ENCODE peak calls at places on chromosomes 13 and 19, in nine cellular contexts. B is GM23248, I is hepatocyte, A is OCI-LY7, F is MM.1S, C is HCT116, R is GM23338, D is PC-3, J is neural progenitor cell. O is an unnamed sample.

GRCh38 chr13:98420560-98421175 is 156.2 kb downstream of the STK24 start:
- DNase-seq in A (no peak), R (no peak), F (no peak), I (no peak), D (no peak), J (no peak), B (no peak), C (no peak), O (no peak)

GRCh38 chr13:52779028-52779612 is 39.5 kb upstream of the CNMD start:
- DNase-seq in D (no peak), F (no peak), C (no peak), J (peak; percentile 62), A (no peak), I (no peak), R (peak; percentile 15), B (no peak), O (peak; percentile 30)

GRCh38 chr13:76210262-76210661 is 574.1 kb downstream of the LMO7 start:
- DNase-seq in A (no peak), I (no peak), R (no peak), D (peak; percentile 29), C (no peak), B (no peak), J (no peak), F (no peak), O (no peak)

GRCh38 chr19:294819-295686 is 3.9 kb upstream of the PLPP2 start:
- DNase-seq in C (no peak), D (no peak), A (peak; percentile 13), F (peak; percentile 29), I (peak; percentile 69), B (peak; percentile 70), R (peak; percentile 81), J (peak; percentile 80), O (peak; percentile 65)

GRCh38 chr13:43564941-43565340 is 221.8 kb downstream of the ENOX1 start:
- DNase-seq in J (no peak), I (no peak), C (no peak), B (no peak), D (no peak), R (no peak), A (no peak), F (no peak), O (no peak)

GRCh38 chr19:37902668-37903067 is 3.7 kb downstream of the WDR87 start:
- DNase-seq in D (peak; percentile 88), I (peak; percentile 93), B (peak; percentile 87), J (peak; percentile 94), R (peak; percentile 97), C (peak; percentile 82), A (peak; percentile 91), F (peak; percentile 86), O (peak; percentile 77)

GRCh38 chr13:52454459-52454824 is 836 bp upstream of the CKAP2 start:
- DNase-seq in F (peak; percentile 79), B (no peak), C (no peak), D (peak; percentile 11), A (peak; percentile 77), R (peak; percentile 12), I (peak; percentile 29), J (peak; percentile 32), O (peak; percentile 34)

GRCh38 chr13:103663996-103664395 is 597.8 kb upstream of the SLC10A2 start:
- DNase-seq in R (no peak), C (no peak), J (no peak), B (no peak), A (no peak), D (peak; percentile 34), I (no peak), F (no peak), O (no peak)

GRCh38 chr13:95607363-95607762 is 37.1 kb downstream of the DZIP1 start:
- DNase-seq in I (no peak), R (no peak), B (peak; percentile 61), F (no peak), A (no peak), D (peak; percentile 78), J (no peak), C (no peak), O (no peak)

GRCh38 chr13:111846396-111847174 is 220.4 kb upstream of the SOX1 start:
- DNase-seq in F (no peak), R (peak; percentile 61), J (no peak), B (no peak), A (no peak), C (no peak), D (no peak), I (no peak), O (no peak)

GRCh38 chr13:25067054-25067453 is 28.9 kb upstream of the PABPC3 start:
- DNase-seq in I (no peak), D (no peak), C (no peak), A (no peak), B (no peak), R (peak; percentile 42), F (no peak), J (peak; percentile 23), O (no peak)

GRCh38 chr13:26601669-26602068 is 44.2 kb downstream of the WASF3 start:
- DNase-seq in D (peak; percentile 52), A (peak; percentile 41), C (no peak), F (peak; percentile 59), R (no peak), B (peak; percentile 69), I (no peak), J (no peak), O (peak; percentile 53)

GRCh38 chr19:1264801-1265610 is 4.1 kb upstream of the CIRBP start:
- DNase-seq in B (peak; percentile 95), C (no peak), J (peak; percentile 86), F (no peak), R (peak; percentile 87), A (peak; percentile 91), D (peak; percentile 90), I (peak; percentile 92), O (no peak)

GRCh38 chr19:2983351-2984195 is 6.2 kb downstream of the TLE6 start:
- DNase-seq in J (peak; percentile 92), C (no peak), R (peak; percentile 93), A (peak; percentile 58), B (peak; percentile 56), F (no peak), D (peak; percentile 44), I (peak; percentile 75), O (peak; percentile 87)

GRCh38 chr13:59111711-59112110 is 1052.0 kb downstream of the DIAPH3 start:
- DNase-seq in D (no peak), F (no peak), A (no peak), R (no peak), B (peak; percentile 0), I (no peak), J (no peak), C (no peak), O (no peak)

GRCh38 chr13:94009696-94010095 is 469.8 kb downstream of the DCT start:
- DNase-seq in A (no peak), I (no peak), D (peak; percentile 23), R (no peak), F (no peak), B (peak; percentile 70), J (no peak), C (no peak), O (no peak)

GRCh38 chr13:49620170-49620621 is 8.1 kb upstream of the ARL11 start:
- DNase-seq in J (no peak), I (no peak), F (no peak), D (no peak), C (no peak), R (no peak), A (peak; percentile 74), B (peak; percentile 22), O (no peak)

GRCh38 chr19:46529622-46530451 is 34.2 kb upstream of the PNMA8B start:
- DNase-seq in B (peak; percentile 78), D (peak; percentile 69), R (peak; percentile 78), I (peak; percentile 62), J (peak; percentile 70), C (no peak), F (peak; percentile 47), A (peak; percentile 65), O (peak; percentile 81)

GRCh38 chr19:53571339-53571738 is 33.4 kb downstream of the ZNF331 start:
- DNase-seq in A (no peak), B (no peak), R (no peak), F (no peak), C (no peak), I (no peak), D (no peak), J (no peak), O (no peak)

DNA sequence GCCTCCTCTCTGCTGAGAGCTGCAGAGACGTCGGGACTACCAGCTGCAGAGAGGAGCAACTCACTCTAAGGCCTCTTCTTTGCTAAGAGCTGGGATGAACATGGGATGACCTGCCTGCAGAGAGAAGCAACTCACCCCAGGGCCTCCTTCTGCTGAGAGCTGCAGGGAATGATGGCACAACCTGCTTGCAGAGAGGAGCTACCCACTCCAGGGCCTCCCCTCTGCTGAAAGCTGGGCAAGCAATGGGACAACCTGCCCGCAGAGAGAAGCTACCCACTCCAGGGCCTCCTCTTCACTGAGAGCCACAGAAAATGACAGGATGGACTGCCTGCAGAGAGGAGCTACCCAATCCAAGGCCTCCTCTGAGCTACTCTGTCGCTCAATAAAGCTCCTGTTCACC is 6.9 kb upstream of the MLLT1 start:
- DNase-seq in C (no peak), F (no peak), B (no peak), R (no peak), A (peak; percentile 27), J (no peak), D (no peak), I (no peak), O (no peak)
- TF ChIP-seq EZH2phosphoT487 in C (no peak), F (no peak), B (no peak), R (no peak), A (no peak), J (no peak), D (no peak), I (no peak), O (no peak)

DNA sequence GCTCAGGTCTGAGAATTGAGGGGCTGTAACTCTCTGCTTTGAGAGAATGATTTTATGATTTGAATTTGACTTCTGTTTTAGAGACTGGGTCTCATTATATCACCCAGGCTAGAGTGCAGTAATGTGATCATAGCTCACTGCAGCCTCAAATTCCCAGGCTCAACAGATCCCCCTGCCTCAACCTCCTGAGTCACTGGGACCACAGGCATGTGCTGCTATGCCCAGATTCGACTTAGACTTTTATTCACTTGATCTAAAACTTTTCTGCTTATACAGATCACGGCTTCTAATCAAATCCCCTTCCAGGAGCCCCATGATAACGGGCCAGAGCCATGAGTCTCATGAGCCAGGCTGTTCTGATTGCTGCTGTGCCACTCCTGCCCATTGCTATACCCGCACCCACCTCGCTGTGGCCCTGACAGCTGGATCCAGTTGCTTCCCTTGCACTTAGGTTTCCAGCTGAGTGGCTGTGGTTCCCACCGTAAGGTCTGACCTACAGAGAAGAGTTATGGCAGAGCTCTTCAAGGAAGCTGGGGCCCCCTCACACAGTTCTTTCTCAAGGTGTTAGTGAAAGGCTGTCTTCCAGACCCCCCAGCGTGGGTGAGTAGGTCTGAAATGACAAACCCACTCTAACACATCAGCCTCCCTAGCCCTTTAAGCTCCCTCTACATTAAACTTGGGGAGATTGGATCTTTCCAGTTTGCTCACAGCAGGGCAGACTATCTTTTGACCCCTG is 251.2 kb upstream of the SGCG start:
- DNase-seq in J (no peak), I (no peak), R (no peak), A (no peak), F (no peak), C (no peak), D (no peak), B (no peak), O (no peak)
- TF ChIP-seq EZH2phosphoT487 in J (no peak), I (no peak), R (no peak), A (no peak), F (no peak), C (no peak), D (no peak), B (no peak), O (no peak)

GRCh38 chr19:4523306-4524110 is 5.2 kb upstream of the PLIN4 start:
- DNase-seq in A (peak; percentile 33), I (no peak), D (peak; percentile 61), J (peak; percentile 37), C (peak; percentile 29), B (peak; percentile 58), R (peak; percentile 74), F (peak; percentile 39), O (peak; percentile 86)
- TF ChIP-seq EZH2phosphoT487 in A (no peak), I (no peak), D (no peak), J (no peak), C (no peak), B (no peak), R (no peak), F (no peak), O (no peak)

GRCh38 chr13:114143806-114144605 is 11.6 kb upstream of the RASA3 start:
- DNase-seq in D (no peak), R (peak; percentile 72), F (no peak), C (peak; percentile 63), B (no peak), J (peak; percentile 76), A (peak; percentile 78), I (peak; percentile 60), O (peak; percentile 61)
- TF ChIP-seq EZH2phosphoT487 in D (no peak), R (no peak), F (no peak), C (no peak), B (no peak), J (no peak), A (no peak), I (no peak), O (no peak)

O was measured in SK-N-SH.